ENCODE peak calls at places on chromosomes 5 and 9, in four cellular contexts. L is left cardiac atrium; B is OCI-M1; Z is CD4-positive, alpha-beta T cell. I is an unnamed sample.

GRCh38 chr5:38796000-38796738 is 49.6 kb upstream of the OSMR start:
- DNase-seq in L (peak; percentile 45), B (no peak), Z (no peak), I (no peak)

GRCh38 chr5:56405536-56405935 is 172.4 kb upstream of the ANKRD55 start:
- DNase-seq in L (no peak), B (no peak), Z (no peak), I (no peak)

GRCh38 chr9:14942037-14942436 is 31.8 kb upstream of the FREM1 start:
- DNase-seq in L (no peak), B (no peak), Z (no peak), I (no peak)

GRCh38 chr5:116455061-116455460 is 119.6 kb downstream of the SEMA6A start:
- DNase-seq in L (no peak), B (no peak), Z (no peak), I (no peak)

GRCh38 chr9:98639133-98639532 is 69.6 kb downstream of the GABBR2 start:
- DNase-seq in L (no peak), B (no peak), Z (no peak), I (no peak)

GRCh38 chr5:178323961-178324360 is 91.4 kb upstream of the PHYKPL start:
- DNase-seq in L (no peak), B (no peak), Z (no peak), I (no peak)

GRCh38 chr9:123005964-123006363 is 27.5 kb upstream of the GPR21 start:
- DNase-seq in L (no peak), B (no peak), Z (no peak), I (no peak)

GRCh38 chr5:90739567-90739966 is 181.0 kb downstream of the ADGRV1 start:
- DNase-seq in L (no peak), B (no peak), Z (no peak), I (no peak)

GRCh38 chr9:124950050-124950718 is 9.3 kb upstream of the GOLGA1 start:
- DNase-seq in L (no peak), B (no peak), Z (no peak), I (no peak)

GRCh38 chr9:21455320-21455719 is 15.1 kb downstream of the IFNA1 start:
- DNase-seq in L (no peak), B (peak; percentile 54), Z (no peak), I (no peak)

GRCh38 chr5:177390363-177391300 is 6.4 kb downstream of the SLC34A1 start:
- DNase-seq in L (peak; percentile 78), B (peak; percentile 92), Z (peak; percentile 82), I (peak; percentile 42)

GRCh38 chr9:120299785-120300184 is 280.2 kb downstream of the CDK5RAP2 start:
- DNase-seq in L (no peak), B (peak; percentile 4), Z (no peak), I (no peak)

GRCh38 chr5:72246954-72247442 is 73.0 kb downstream of the MRPS27 start:
- DNase-seq in L (no peak), B (peak; percentile 39), Z (no peak), I (no peak)

GRCh38 chr9:32550046-32550608 is 2.0 kb upstream of the SMIM27 start:
- DNase-seq in L (no peak), B (peak; percentile 56), Z (no peak), I (no peak)

GRCh38 chr5:74212336-74212735 is 428.2 kb downstream of the ENC1 start:
- DNase-seq in L (no peak), B (peak; percentile 32), Z (no peak), I (no peak)

GRCh38 chr5:102731704-102732103 is 23.4 kb upstream of the PAM start:
- DNase-seq in L (no peak), B (no peak), Z (no peak), I (no peak)

GRCh38 chr9:106857811-106858470 is 5.0 kb upstream of the ZNF462 start:
- DNase-seq in L (no peak), B (no peak), Z (no peak), I (no peak)

GRCh38 chr9:128554155-128554862 is 1.9 kb downstream of the SPTAN1 start:
- DNase-seq in L (peak; percentile 65), B (no peak), Z (peak; percentile 7), I (no peak)

GRCh38 chr9:126478216-126478981 is 135.3 kb upstream of the LMX1B start:
- DNase-seq in L (no peak), B (no peak), Z (no peak), I (no peak)

GRCh38 chr9:92807757-92808725 is 43.4 kb upstream of the BICD2 start:
- DNase-seq in L (no peak), B (no peak), Z (peak; percentile 22), I (no peak)

GRCh38 chr5:141343242-141343952 is at the start of gene PCDHGA3:
- DNase-seq in L (no peak), B (peak; percentile 43), Z (no peak), I (no peak)

GRCh38 chr5:149126898-149127297 is 14.4 kb upstream of the ABLIM3 start:
- DNase-seq in L (no peak), B (no peak), Z (no peak), I (no peak)

GRCh38 chr9:93467062-93467416 is 13.7 kb upstream of the FAM120AOS start:
- DNase-seq in L (no peak), B (peak; percentile 48), Z (no peak), I (no peak)

GRCh38 chr5:123949807-123950206 is 437.8 kb downstream of the CSNK1G3 start:
- DNase-seq in L (no peak), B (no peak), Z (no peak), I (no peak)

GRCh38 chr9:98640394-98640793 is 68.3 kb downstream of the GABBR2 start:
- DNase-seq in L (no peak), B (no peak), Z (no peak), I (no peak)

GRCh38 chr5:180180198-180180820 is 28.7 kb downstream of the RASGEF1C start:
- DNase-seq in L (no peak), B (no peak), Z (no peak), I (no peak)